ENCODE peak calls at places on chromosomes 13 and 19, in seven cellular contexts. U is CD8-positive, alpha-beta T cell; Z is fibroblast of lung; D is IMR-90; W is adrenal gland; J is neural progenitor cell; E is heart right ventricle. T is an unnamed sample. For H3K9me3, the result is how much of the 10 kb centered on the place peaks cover.

GRCh38 chr19:45020071-45020470 is 18.8 kb upstream of the CLASRP start:
- DNase-seq in Z (no peak), J (no peak), U (no peak), W (no peak), E (no peak), D (no peak), T (no peak)

GRCh38 chr19:29886535-29886934 is 55.5 kb upstream of the URI1 start:
- DNase-seq in J (no peak), Z (no peak), D (no peak), W (no peak), E (no peak), U (no peak), T (no peak)

GRCh38 chr13:43005460-43006236 is 13.6 kb upstream of the EPSTI1 start:
- DNase-seq in J (no peak), Z (peak), E (no peak), W (no peak), D (peak), U (no peak), T (no peak)

GRCh38 chr13:99805361-99805760 is 166.2 kb downstream of the ZIC5 start:
- DNase-seq in Z (no peak), J (peak), D (no peak), E (no peak), U (no peak), W (no peak), T (no peak)

GRCh38 chr19:1944916-1945561 is 4.1 kb downstream of the CSNK1G2 start:
- DNase-seq in J (no peak), Z (no peak), E (no peak), D (no peak), W (no peak), U (no peak), T (no peak)

GRCh38 chr13:42039946-42040729 is 8.3 kb upstream of the DGKH start:
- DNase-seq in U (peak), D (peak), J (peak), W (peak), E (peak), Z (peak), T (peak)

GRCh38 chr19:48968179-48968661 is 3.1 kb downstream of the FTL start:
- DNase-seq in E (no peak), W (no peak), U (no peak), J (no peak), D (peak), Z (no peak), T (no peak)

GRCh38 chr19:6041071-6041470 is 63.1 kb upstream of the RANBP3 start:
- DNase-seq in J (no peak), W (no peak), E (no peak), D (no peak), Z (no peak), U (no peak), T (no peak)

GRCh38 chr13:92677571-92677970 is 549.0 kb upstream of the GPC6 start:
- DNase-seq in J (peak), D (no peak), W (no peak), E (peak), Z (no peak), U (no peak), T (no peak)

GRCh38 chr19:42158926-42159325 is 26.7 kb upstream of the POU2F2 start:
- DNase-seq in U (no peak), Z (no peak), D (no peak), W (no peak), E (no peak), J (no peak), T (no peak)

GRCh38 chr13:104854007-104854406 is 1681.5 kb downstream of the EFNB2 start:
- DNase-seq in J (peak), W (no peak), U (no peak), E (no peak), Z (no peak), D (no peak), T (no peak)

GRCh38 chr19:18995804-18996241 is 37.5 kb downstream of the SUGP2 start:
- DNase-seq in D (peak), Z (peak), J (peak), W (peak), E (peak), U (no peak), T (peak)

GRCh38 chr13:60351326-60351725 is 45.7 kb upstream of the TDRD3 start:
- DNase-seq in J (no peak), U (no peak), W (no peak), D (peak), E (no peak), Z (peak), T (no peak)

GRCh38 chr13:77056382-77056781 is 29.4 kb upstream of the FBXL3 start:
- DNase-seq in D (no peak), Z (no peak), W (no peak), U (no peak), E (no peak), J (no peak), T (no peak)

GRCh38 chr13:26376430-26376829 is 122.5 kb downstream of the CDK8 start:
- DNase-seq in Z (no peak), U (no peak), J (no peak), E (no peak), W (no peak), D (no peak), T (no peak)

GRCh38 chr13:80037505-80037888 is 303.4 kb downstream of the SPRY2 start:
- DNase-seq in U (no peak), Z (peak), W (no peak), J (no peak), E (no peak), D (peak), T (no peak)

GRCh38 chr13:35791191-35791902 is 314.9 kb upstream of the MAB21L1 start:
- DNase-seq in D (peak), U (no peak), Z (peak), E (no peak), J (no peak), W (no peak), T (no peak)

GRCh38 chr19:14553042-14553938 is 18.6 kb downstream of the NDUFB7 start:
- DNase-seq in Z (no peak), E (no peak), W (no peak), U (no peak), D (no peak), J (no peak), T (no peak)

GRCh38 chr19:30228726-30229523 is 143.3 kb upstream of the ZNF536 start:
- DNase-seq in W (peak), J (peak), E (no peak), D (peak), Z (no peak), U (no peak), T (peak)

GRCh38 chr13:108733141-108733540 is 103.7 kb downstream of the MYO16 start:
- DNase-seq in U (no peak), Z (no peak), J (no peak), E (no peak), D (no peak), W (no peak), T (no peak)

GRCh38 chr19:41617941-41618730 is 8.7 kb downstream of the CEACAM4 start:
- DNase-seq in D (no peak), W (no peak), J (no peak), Z (no peak), E (no peak), U (no peak), T (no peak)

GRCh38 chr19:6324757-6325156 is 8.7 kb downstream of the ACER1 start:
- DNase-seq in U (no peak), D (no peak), E (no peak), Z (no peak), W (no peak), J (no peak), T (no peak)

GRCh38 chr19:29539668-29540067 is 13.9 kb downstream of the VSTM2B start:
- DNase-seq in E (no peak), Z (no peak), W (no peak), U (no peak), D (no peak), J (no peak), T (no peak)

GRCh38 chr19:45781282-45782161 is 768 bp downstream of the DMPK start:
- DNase-seq in W (peak), D (no peak), J (no peak), Z (no peak), U (no peak), E (peak), T (peak)

GRCh38 chr19:13043285-13043684 is 48.0 kb downstream of the NFIX start:
- DNase-seq in E (no peak), Z (no peak), D (no peak), W (no peak), U (no peak), J (no peak), T (no peak)

GRCh38 chr19:19113040-19113541 is 25.2 kb downstream of the TMEM161A start:
- DNase-seq in J (peak), D (peak), E (no peak), U (no peak), Z (peak), W (no peak), T (peak)

GRCh38 chr19:23116802-23117571 is at the start of gene ZNF730:
- DNase-seq in E (peak), Z (peak), U (peak), D (peak), J (peak), W (peak), T (peak)

GRCh38 chr19:33456845-33457220 is 64.8 kb downstream of the PEPD start:
- DNase-seq in E (no peak), W (no peak), Z (no peak), U (no peak), D (no peak), J (no peak), T (no peak)

GRCh38 chr13:27476943-27477681 is 26.7 kb upstream of the MTIF3 start:
- DNase-seq in Z (peak), D (peak), J (no peak), E (no peak), U (peak), W (no peak), T (no peak)

GRCh38 chr13:62625214-62625613 is 1209.6 kb upstream of the PCDH20 start:
- DNase-seq in Z (no peak), E (no peak), J (no peak), D (no peak), W (no peak), U (no peak), T (no peak)

GRCh38 chr13:44396963-44397580 is 23.4 kb downstream of the SERP2 start:
- DNase-seq in E (peak), J (peak), W (peak), D (peak), Z (peak), U (no peak), T (peak)

GRCh38 chr19:41974652-41975051 is 15.5 kb upstream of the RABAC1 start:
- DNase-seq in J (no peak), Z (no peak), D (no peak), E (no peak), W (no peak), U (no peak), T (no peak)

GRCh38 chr19:5916201-5916708 is 2.2 kb downstream of the CAPS start:
- DNase-seq in E (no peak), D (no peak), J (no peak), Z (no peak), U (no peak), W (no peak), T (no peak)

GRCh38 chr13:76884571-76885202 is 1.5 kb downstream of the KCTD12 start:
- DNase-seq in E (no peak), Z (peak), W (peak), J (no peak), U (no peak), D (peak), T (no peak)

GRCh38 chr19:21047712-21048111 is 27.3 kb downstream of the ZNF430 start:
- DNase-seq in E (no peak), U (no peak), J (no peak), W (no peak), Z (no peak), D (no peak), T (no peak)

GRCh38 chr19:21046489-21046888 is 26.0 kb downstream of the ZNF430 start:
- DNase-seq in U (no peak), W (no peak), J (no peak), Z (no peak), D (no peak), E (no peak), T (no peak)

DNA sequence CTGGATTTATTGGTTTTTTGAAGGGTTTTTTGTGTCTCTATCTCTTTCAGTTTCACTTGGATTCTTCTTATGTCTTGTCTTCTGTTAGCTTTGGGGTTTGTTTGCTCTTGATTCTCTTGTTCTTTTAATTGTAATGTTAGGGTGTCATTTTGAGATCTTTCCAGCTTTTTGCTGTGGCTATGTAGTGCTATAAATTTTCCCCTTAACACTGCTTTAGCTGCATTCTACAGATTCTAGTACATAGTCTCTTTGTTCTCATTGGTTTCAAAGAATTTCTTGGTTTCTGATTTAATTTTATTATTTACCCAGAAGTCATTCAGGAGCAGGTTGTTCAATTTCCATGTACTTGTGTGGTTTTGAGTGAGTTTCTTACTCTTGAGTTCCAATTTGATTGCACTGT is 24.6 kb downstream of the ZNF430 start:
- DNase-seq in D (no peak), W (no peak), U (no peak), E (no peak), Z (no peak), J (no peak), T (no peak)
- H3K9me3 ChIP-seq in D (under half), W (under half), U (under half), E (half or more), Z (under half), J (under half), T (under half)

GRCh38 chr19:31354919-31355318 is 5.7 kb upstream of the TSHZ3 start:
- DNase-seq in W (no peak), U (no peak), Z (no peak), E (no peak), J (peak), D (no peak), T (no peak)

GRCh38 chr19:31357315-31357673 is 8.1 kb upstream of the TSHZ3 start:
- DNase-seq in Z (no peak), U (no peak), E (no peak), J (no peak), D (no peak), W (no peak), T (no peak)

GRCh38 chr19:31354316-31354715 is 5.1 kb upstream of the TSHZ3 start:
- DNase-seq in W (no peak), Z (no peak), E (no peak), U (no peak), D (no peak), J (no peak), T (no peak)

GRCh38 chr19:31355330-31356289 is 6.4 kb upstream of the TSHZ3 start:
- DNase-seq in J (peak), U (no peak), Z (peak), D (no peak), W (no peak), E (no peak), T (no peak)

GRCh38 chr19:31356587-31357314 is 7.5 kb upstream of the TSHZ3 start:
- DNase-seq in U (peak), Z (peak), D (no peak), W (no peak), J (peak), E (peak), T (no peak)
- TF ChIP-seq CTCF in U (peak), Z (no peak), D (no peak), W (peak), J (peak), E (peak), T (no peak)

GRCh38 chr19:8890260-8890659 is 58.1 kb downstream of the MBD3L1 start:
- DNase-seq in E (no peak), J (no peak), W (no peak), D (no peak), U (no peak), Z (no peak), T (no peak)
- H3K9me3 ChIP-seq in E (under half), J (under half), W (under half), D (under half), U (under half), Z (under half), T (under half)

GRCh38 chr19:38221421-38221820 is 2.6 kb downstream of the DPF1 start:
- DNase-seq in Z (no peak), U (no peak), W (no peak), D (no peak), J (no peak), E (no peak), T (no peak)

GRCh38 chr19:38223617-38224013 is 407 bp downstream of the DPF1 start:
- DNase-seq in E (no peak), Z (no peak), J (no peak), U (no peak), W (no peak), D (no peak), T (no peak)

GRCh38 chr19:38223119-38223523 is 901 bp downstream of the DPF1 start:
- DNase-seq in Z (no peak), D (no peak), U (no peak), E (no peak), W (no peak), J (no peak), T (no peak)

GRCh38 chr19:38221919-38222828 is 1.8 kb downstream of the DPF1 start:
- DNase-seq in E (no peak), U (no peak), J (no peak), D (no peak), Z (no peak), W (no peak), T (no peak)

DNA sequence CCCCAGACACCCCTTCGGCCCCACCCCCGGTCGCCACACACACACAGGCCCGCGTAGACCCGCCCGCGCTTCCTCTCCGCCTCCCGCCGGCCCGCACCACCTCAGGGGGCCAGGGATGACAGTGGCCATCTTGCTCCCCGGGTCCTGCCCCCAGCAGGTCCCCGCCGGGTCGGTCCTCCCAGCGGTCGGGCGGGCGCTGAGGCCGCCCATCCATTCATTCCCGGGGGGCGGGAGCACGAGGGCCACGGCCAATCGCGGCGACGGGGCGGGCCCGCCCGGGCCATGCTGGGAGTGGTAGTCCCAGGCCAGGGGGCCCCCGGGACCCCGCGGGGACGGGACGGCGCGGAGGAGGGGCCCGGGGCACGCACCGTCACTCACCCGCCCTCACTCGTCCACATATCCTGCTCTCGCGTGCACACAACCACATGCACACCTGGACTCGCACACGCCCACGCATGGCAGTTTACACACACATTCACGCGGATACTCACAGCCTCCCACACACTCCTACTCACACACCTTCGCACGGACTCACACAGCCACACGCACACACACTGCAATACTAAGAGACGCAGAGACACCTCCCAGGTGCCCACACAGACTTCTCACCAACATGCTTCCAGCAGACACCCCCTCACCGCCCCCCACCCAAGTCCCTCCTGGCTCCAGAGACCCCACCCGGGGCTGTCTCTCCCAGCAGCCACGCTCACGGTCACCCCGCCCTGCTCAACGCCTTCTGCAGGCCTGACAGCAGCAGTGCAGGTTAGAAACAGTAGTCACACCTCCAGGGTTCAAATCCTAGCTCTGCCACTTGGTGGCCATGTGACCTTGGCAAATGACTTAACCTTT is at the start of gene DPF1:
- DNase-seq in D (peak), J (peak), E (peak), Z (peak), U (peak), W (no peak), T (peak)
- TF ChIP-seq CTCF in D (peak), J (peak), E (no peak), Z (peak), U (peak), W (no peak), T (peak)